ENCODE peak calls at places on chromosomes 3 and 15, in nine cellular contexts. T, Z, N, P, F, A, B, G and R are unnamed samples. For H3K9me3, the result is how much of the 10 kb centered on the place peaks cover.

GRCh38 chr3:29185706-29186105 is 95.2 kb upstream of the RBMS3 start:
- DNase-seq in T (no peak), Z (no peak), N (no peak), P (no peak), F (no peak), A (no peak), B (no peak), G (no peak), R (no peak)

GRCh38 chr3:120170223-120170622 is 76.0 kb upstream of the GSK3B start:
- DNase-seq in T (no peak), Z (no peak), N (peak), P (peak), F (no peak), A (no peak), B (no peak), G (no peak), R (no peak)

GRCh38 chr3:17840126-17840525 is 97.7 kb upstream of the TBC1D5 start:
- DNase-seq in T (no peak), Z (no peak), N (no peak), P (no peak), F (no peak), A (no peak), B (no peak), G (no peak), R (no peak)

GRCh38 chr3:9020396-9020795 is 57.1 kb upstream of the RAD18 start:
- DNase-seq in T (no peak), Z (no peak), N (peak), P (no peak), F (no peak), A (no peak), B (no peak), G (no peak), R (no peak)

GRCh38 chr3:94405258-94406035 is 342.6 kb downstream of the NSUN3 start:
- DNase-seq in T (no peak), Z (no peak), N (peak), P (no peak), F (no peak), A (no peak), B (no peak), G (no peak), R (no peak)

GRCh38 chr15:52153900-52154895 is 37.0 kb downstream of the GNB5 start:
- DNase-seq in T (no peak), Z (no peak), N (no peak), P (no peak), F (no peak), A (no peak), B (no peak), G (no peak), R (no peak)

GRCh38 chr3:177596822-177597271 is 399.6 kb upstream of the TBL1XR1 start:
- DNase-seq in T (no peak), Z (no peak), N (peak), P (no peak), F (no peak), A (no peak), B (no peak), G (no peak), R (no peak)

GRCh38 chr3:8492744-8493511 is 8.7 kb upstream of the LMCD1 start:
- DNase-seq in T (no peak), Z (no peak), N (peak), P (no peak), F (no peak), A (no peak), B (no peak), G (no peak), R (no peak)

GRCh38 chr3:27079427-27080105 is 289.6 kb downstream of the NEK10 start:
- DNase-seq in T (no peak), Z (no peak), N (peak), P (no peak), F (no peak), A (no peak), B (no peak), G (no peak), R (no peak)

GRCh38 chr15:52112203-52112750 is 298 bp downstream of the BCL2L10 start:
- DNase-seq in T (no peak), Z (no peak), N (no peak), P (peak), F (no peak), A (no peak), B (peak), G (no peak), R (no peak)

GRCh38 chr3:172119266-172119957 is 80.0 kb downstream of the FNDC3B start:
- DNase-seq in T (no peak), Z (no peak), N (no peak), P (no peak), F (no peak), A (no peak), B (no peak), G (no peak), R (no peak)

GRCh38 chr15:94305133-94305532 is 73.8 kb downstream of the MCTP2 start:
- DNase-seq in T (no peak), Z (no peak), N (no peak), P (no peak), F (no peak), A (no peak), B (no peak), G (no peak), R (no peak)

GRCh38 chr3:133490468-133491351 is 82.8 kb upstream of the CDV3 start:
- DNase-seq in T (no peak), Z (no peak), N (no peak), P (no peak), F (no peak), A (no peak), B (peak), G (no peak), R (no peak)

GRCh38 chr3:48851407-48851806 is 3.7 kb upstream of the PRKAR2A start:
- DNase-seq in T (no peak), Z (no peak), N (peak), P (peak), F (no peak), A (peak), B (no peak), G (no peak), R (peak)

GRCh38 chr3:57793737-57794187 is 37.7 kb downstream of the SLMAP start:
- DNase-seq in T (no peak), Z (peak), N (peak), P (no peak), F (no peak), A (no peak), B (no peak), G (no peak), R (no peak)

GRCh38 chr3:125107384-125107783 is 51.6 kb upstream of the HEG1 start:
- DNase-seq in T (no peak), Z (no peak), N (no peak), P (no peak), F (no peak), A (no peak), B (no peak), G (no peak), R (no peak)

GRCh38 chr3:131020122-131020693 is 6.4 kb downstream of the ASTE1 start:
- DNase-seq in T (no peak), Z (no peak), N (no peak), P (no peak), F (no peak), A (no peak), B (no peak), G (no peak), R (no peak)

GRCh38 chr15:67783303-67783702 is 42.0 kb upstream of the SKOR1 start:
- DNase-seq in T (no peak), Z (no peak), N (no peak), P (no peak), F (no peak), A (no peak), B (peak), G (no peak), R (no peak)

GRCh38 chr3:29281265-29282228 is 676 bp downstream of the RBMS3 start:
- DNase-seq in T (peak), Z (peak), N (peak), P (no peak), F (no peak), A (no peak), B (peak), G (no peak), R (no peak)

GRCh38 chr3:114223146-114223545 is 14.2 kb downstream of the ZNF80 start:
- DNase-seq in T (no peak), Z (no peak), N (no peak), P (no peak), F (no peak), A (no peak), B (peak), G (no peak), R (no peak)

GRCh38 chr15:64837502-64837901 is 4.2 kb upstream of the PLEKHO2 start:
- DNase-seq in T (no peak), Z (no peak), N (no peak), P (no peak), F (no peak), A (no peak), B (no peak), G (no peak), R (no peak)

GRCh38 chr15:51382787-51383186 is 41.3 kb downstream of the GLDN start:
- DNase-seq in T (no peak), Z (no peak), N (peak), P (peak), F (no peak), A (peak), B (peak), G (no peak), R (no peak)

GRCh38 chr3:25663324-25664065 is 1.2 kb downstream of the TOP2B start:
- DNase-seq in T (no peak), Z (no peak), N (peak), P (peak), F (no peak), A (no peak), B (peak), G (no peak), R (no peak)

GRCh38 chr3:18669374-18669773 is 244.2 kb upstream of the SATB1 start:
- DNase-seq in T (no peak), Z (no peak), N (no peak), P (no peak), F (no peak), A (no peak), B (no peak), G (no peak), R (no peak)

GRCh38 chr3:128376516-128376915 is 90.2 kb downstream of the DNAJB8 start:
- DNase-seq in T (no peak), Z (no peak), N (no peak), P (no peak), F (no peak), A (no peak), B (no peak), G (no peak), R (no peak)

GRCh38 chr15:90862964-90863721 is 5.2 kb upstream of the FURIN start:
- DNase-seq in T (no peak), Z (no peak), N (no peak), P (peak), F (no peak), A (no peak), B (no peak), G (no peak), R (no peak)

GRCh38 chr3:173739716-173740115 is 342.2 kb downstream of the NLGN1 start:
- DNase-seq in T (no peak), Z (no peak), N (peak), P (no peak), F (no peak), A (no peak), B (no peak), G (no peak), R (no peak)

GRCh38 chr3:173742491-173742890 is 344.9 kb downstream of the NLGN1 start:
- DNase-seq in T (no peak), Z (no peak), N (no peak), P (no peak), F (no peak), A (no peak), B (no peak), G (no peak), R (no peak)

GRCh38 chr3:173732237-173732636 is 334.7 kb downstream of the NLGN1 start:
- DNase-seq in T (no peak), Z (no peak), N (peak), P (no peak), F (no peak), A (peak), B (peak), G (no peak), R (no peak)

GRCh38 chr3:173733029-173733652 is 335.6 kb downstream of the NLGN1 start:
- DNase-seq in T (no peak), Z (no peak), N (no peak), P (peak), F (no peak), A (peak), B (peak), G (no peak), R (no peak)

GRCh38 chr3:173737167-173737808 is 339.7 kb downstream of the NLGN1 start:
- DNase-seq in T (no peak), Z (no peak), N (no peak), P (no peak), F (no peak), A (no peak), B (peak), G (no peak), R (no peak)
- H3K4me3 ChIP-seq in T (no peak), Z (no peak), N (no peak), P (no peak), F (no peak), A (no peak), B (no peak), G (no peak), R (no peak)

GRCh38 chr3:138642927-138643253 is 34.3 kb downstream of the FAIM start:
- DNase-seq in T (no peak), Z (no peak), N (no peak), P (no peak), F (no peak), A (no peak), B (no peak), G (no peak), R (no peak)

GRCh38 chr3:138638641-138639040 is 30.1 kb downstream of the FAIM start:
- DNase-seq in T (no peak), Z (no peak), N (no peak), P (no peak), F (no peak), A (no peak), B (no peak), G (no peak), R (no peak)

GRCh38 chr3:138646008-138646407 is 37.4 kb downstream of the FAIM start:
- DNase-seq in T (no peak), Z (no peak), N (no peak), P (no peak), F (no peak), A (no peak), B (no peak), G (no peak), R (no peak)

GRCh38 chr3:138640537-138640936 is 32.0 kb downstream of the FAIM start:
- DNase-seq in T (no peak), Z (no peak), N (no peak), P (no peak), F (no peak), A (no peak), B (no peak), G (no peak), R (no peak)

DNA sequence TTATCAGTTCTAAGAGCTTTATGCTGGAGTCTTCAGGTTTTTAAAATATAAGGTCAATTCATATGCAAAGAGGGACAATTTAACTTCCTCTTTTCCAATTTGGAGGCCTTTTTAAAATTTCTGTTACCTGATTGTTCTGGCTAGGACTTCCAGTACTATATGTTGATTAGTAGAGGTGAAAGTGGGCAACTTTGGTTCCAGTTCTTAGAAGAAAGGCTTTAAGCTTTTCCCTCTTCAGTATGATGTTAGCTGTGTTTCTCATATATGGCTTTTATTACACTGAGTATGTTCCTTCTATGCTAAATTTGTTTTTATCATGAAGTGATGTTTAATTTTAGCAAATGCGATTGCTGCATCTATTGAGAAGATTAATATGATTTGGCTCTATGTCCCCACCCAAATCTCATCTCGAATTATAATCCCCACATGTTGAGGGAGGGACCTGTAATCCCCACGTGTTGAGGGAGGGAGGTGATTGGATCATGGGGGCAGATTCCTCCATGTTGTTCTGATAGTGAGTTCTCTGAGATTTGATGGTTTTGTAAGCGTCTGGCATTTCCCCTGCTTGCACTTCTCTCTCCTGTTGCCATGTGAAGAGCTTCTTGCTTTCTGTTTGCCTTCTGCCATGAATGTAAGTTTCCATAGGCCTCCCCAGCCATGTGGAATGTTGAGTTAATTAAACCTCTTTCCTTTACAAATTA is 33.8 kb downstream of the FAIM start:
- DNase-seq in T (no peak), Z (no peak), N (no peak), P (no peak), F (no peak), A (no peak), B (no peak), G (no peak), R (no peak)
- H3K9me3 ChIP-seq in T (under half), Z (under half), N (under half), P (under half), F (under half), A (under half), B (under half), G (half or more), R (under half)

GRCh38 chr3:170585937-170586310 is at the start of gene SLC7A14:
- DNase-seq in T (no peak), Z (no peak), N (no peak), P (no peak), F (no peak), A (no peak), B (no peak), G (no peak), R (no peak)
- H3K4me3 ChIP-seq in T (no peak), Z (no peak), N (peak), P (no peak), F (peak), A (peak), B (no peak), G (peak), R (no peak)

DNA sequence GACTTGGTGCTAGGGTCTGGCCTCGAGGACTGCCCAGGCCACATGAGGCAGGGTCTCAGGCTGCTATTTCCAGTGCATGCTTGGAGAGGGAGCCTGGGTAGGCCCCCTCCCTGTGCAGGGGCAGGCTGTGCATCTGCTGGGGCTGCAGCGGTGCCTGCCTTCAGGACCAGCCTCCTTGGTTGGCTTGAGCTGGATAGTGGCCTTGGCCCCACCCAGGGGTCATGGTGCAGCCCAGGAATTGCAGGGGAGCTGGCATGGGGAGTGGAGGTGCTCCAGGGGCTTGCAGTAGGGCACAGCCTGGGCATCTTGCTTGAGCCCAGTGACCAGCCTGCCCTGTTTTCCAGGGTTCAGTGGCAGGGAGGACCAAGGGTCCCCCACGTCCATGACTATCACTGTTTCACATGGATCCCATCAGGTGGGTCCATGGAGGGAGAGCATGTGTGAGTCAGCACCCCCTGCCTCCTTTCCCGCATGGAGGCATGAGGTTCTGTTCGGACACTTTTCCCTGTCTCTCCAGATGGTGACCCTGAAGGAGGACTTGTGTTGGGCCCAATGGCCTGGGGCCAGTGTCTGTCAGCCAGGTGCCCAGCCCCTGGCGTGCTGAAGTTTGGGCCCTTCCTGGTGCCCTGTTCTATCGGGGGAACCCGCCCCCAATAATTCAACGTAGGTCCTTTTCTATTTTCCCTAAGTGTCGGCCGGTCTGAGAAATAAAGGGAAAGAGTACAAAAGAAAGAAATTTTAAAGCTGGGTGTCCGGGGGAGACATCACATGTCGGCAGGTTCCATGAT is 218.6 kb downstream of the SNRPN start:
- DNase-seq in T (peak), Z (peak), N (no peak), P (no peak), F (peak), A (no peak), B (no peak), G (no peak), R (peak)
- H3K9me3 ChIP-seq in T (under half), Z (under half), N (under half), P (under half), F (half or more), A (half or more), B (under half), G (half or more), R (under half)

DNA sequence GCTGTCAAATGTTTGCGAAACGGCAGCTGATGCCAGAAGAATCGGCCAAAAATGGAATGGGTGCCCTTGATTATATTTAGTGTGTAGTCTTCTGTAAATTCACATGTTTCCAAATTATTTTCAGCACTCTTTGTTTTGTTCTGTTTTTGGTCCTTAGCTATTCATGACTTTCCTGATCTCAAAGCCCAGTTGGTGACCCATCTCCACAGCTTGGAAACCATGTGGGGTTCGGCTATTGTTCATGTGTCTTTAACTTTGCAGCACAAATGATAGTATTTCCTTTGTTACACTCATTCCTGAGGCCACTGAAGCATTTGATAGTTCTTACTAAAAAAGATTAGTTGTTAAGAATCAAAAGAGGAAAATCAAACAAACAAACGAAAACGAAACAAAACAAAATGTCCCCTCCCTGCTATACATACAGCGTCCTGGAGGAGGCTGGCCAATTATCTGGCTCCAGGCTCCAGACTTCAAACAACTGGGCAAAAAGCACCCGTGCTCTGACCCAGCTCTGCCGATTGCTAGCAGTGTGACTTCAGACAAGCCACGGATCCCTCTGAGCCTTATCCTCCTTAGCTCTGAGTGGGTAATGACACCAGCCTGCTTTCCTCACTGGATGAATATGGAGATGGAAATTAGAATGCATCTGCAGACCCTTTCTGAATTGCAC is 121.0 kb downstream of the CACNA2D3 start:
- DNase-seq in T (no peak), Z (no peak), N (no peak), P (peak), F (no peak), A (no peak), B (peak), G (no peak), R (no peak)
- H3K4me3 ChIP-seq in T (no peak), Z (no peak), N (no peak), P (no peak), F (peak), A (no peak), B (peak), G (peak), R (peak)

GRCh38 chr15:20348291-20348899 is 193.2 kb downstream of the GOLGA6L6 start:
- DNase-seq in T (peak), Z (no peak), N (no peak), P (no peak), F (peak), A (no peak), B (peak), G (no peak), R (no peak)
- H3K9me3 ChIP-seq in T (under half), Z (under half), N (half or more), P (under half), F (half or more), A (half or more), B (under half), G (under half), R (under half)

GRCh38 chr3:41202075-41202833 is 2.9 kb downstream of the CTNNB1 start:
- DNase-seq in T (no peak), Z (no peak), N (no peak), P (no peak), F (no peak), A (no peak), B (no peak), G (no peak), R (no peak)
- H3K4me3 ChIP-seq in T (no peak), Z (peak), N (peak), P (no peak), F (peak), A (peak), B (no peak), G (peak), R (peak)

GRCh38 chr15:25176991-25177954 is 222.5 kb downstream of the SNRPN start:
- DNase-seq in T (peak), Z (peak), N (no peak), P (peak), F (peak), A (no peak), B (no peak), G (peak), R (peak)

GRCh38 chr15:25179673-25180511 is 225.1 kb downstream of the SNRPN start:
- DNase-seq in T (no peak), Z (peak), N (no peak), P (peak), F (peak), A (no peak), B (no peak), G (peak), R (peak)

GRCh38 chr15:25176616-25176923 is 221.8 kb downstream of the SNRPN start:
- DNase-seq in T (peak), Z (no peak), N (no peak), P (peak), F (peak), A (no peak), B (no peak), G (peak), R (peak)

GRCh38 chr15:25178835-25179672 is 224.3 kb downstream of the SNRPN start:
- DNase-seq in T (peak), Z (peak), N (no peak), P (peak), F (peak), A (no peak), B (no peak), G (peak), R (peak)

GRCh38 chr15:25177955-25178801 is 223.4 kb downstream of the SNRPN start:
- DNase-seq in T (peak), Z (peak), N (no peak), P (peak), F (peak), A (no peak), B (no peak), G (peak), R (peak)
- H3K9me3 ChIP-seq in T (under half), Z (under half), N (under half), P (under half), F (half or more), A (half or more), B (under half), G (half or more), R (under half)